ENCODE peak calls at places on chromosome 19, in seven cellular contexts. R is PC-9, W is GM23248, T is hepatocyte, K is OCI-LY7, D is MM.1S, V is PC-3. B is an unnamed sample. For H3K9me2, the result is how much of the 10 kb centered on the place peaks cover.

GRCh38 chr19:6590458-6591319 is at the start of gene CD70:
- DNase-seq in R (no peak), T (no peak), D (peak), K (peak), W (peak), V (no peak), B (peak)

GRCh38 chr19:8320564-8321066 is 560 bp downstream of the NDUFA7 start:
- DNase-seq in T (peak), R (no peak), V (no peak), W (peak), D (peak), K (peak), B (peak)

GRCh38 chr19:10517361-10517759 is at the start of gene S1PR5:
- DNase-seq in R (no peak), T (peak), D (no peak), W (peak), K (no peak), V (no peak), B (peak)

GRCh38 chr19:16295071-16295470 is 29.6 kb upstream of the KLF2 start:
- DNase-seq in D (no peak), K (no peak), R (no peak), V (no peak), T (peak), W (peak), B (no peak)

GRCh38 chr19:39432677-39433025 is 3.1 kb downstream of the RPS16 start:
- DNase-seq in W (no peak), D (no peak), T (no peak), R (no peak), K (no peak), V (no peak), B (no peak)

GRCh38 chr19:3533020-3533408 is 6.0 kb upstream of the TEKTIP1 start:
- DNase-seq in K (no peak), D (no peak), W (no peak), R (no peak), V (no peak), T (no peak), B (no peak)

GRCh38 chr19:33798701-33799111 is 2.0 kb downstream of the KCTD15 start:
- DNase-seq in T (no peak), R (no peak), K (no peak), D (no peak), W (no peak), V (no peak), B (no peak)

GRCh38 chr19:6711078-6711361 is 9.4 kb downstream of the C3 start:
- DNase-seq in D (no peak), V (no peak), K (no peak), T (no peak), W (no peak), R (no peak), B (no peak)

GRCh38 chr19:3748965-3749364 is 12.5 kb downstream of the APBA3 start:
- DNase-seq in V (no peak), T (no peak), D (no peak), R (no peak), W (no peak), K (no peak), B (no peak)

DNA sequence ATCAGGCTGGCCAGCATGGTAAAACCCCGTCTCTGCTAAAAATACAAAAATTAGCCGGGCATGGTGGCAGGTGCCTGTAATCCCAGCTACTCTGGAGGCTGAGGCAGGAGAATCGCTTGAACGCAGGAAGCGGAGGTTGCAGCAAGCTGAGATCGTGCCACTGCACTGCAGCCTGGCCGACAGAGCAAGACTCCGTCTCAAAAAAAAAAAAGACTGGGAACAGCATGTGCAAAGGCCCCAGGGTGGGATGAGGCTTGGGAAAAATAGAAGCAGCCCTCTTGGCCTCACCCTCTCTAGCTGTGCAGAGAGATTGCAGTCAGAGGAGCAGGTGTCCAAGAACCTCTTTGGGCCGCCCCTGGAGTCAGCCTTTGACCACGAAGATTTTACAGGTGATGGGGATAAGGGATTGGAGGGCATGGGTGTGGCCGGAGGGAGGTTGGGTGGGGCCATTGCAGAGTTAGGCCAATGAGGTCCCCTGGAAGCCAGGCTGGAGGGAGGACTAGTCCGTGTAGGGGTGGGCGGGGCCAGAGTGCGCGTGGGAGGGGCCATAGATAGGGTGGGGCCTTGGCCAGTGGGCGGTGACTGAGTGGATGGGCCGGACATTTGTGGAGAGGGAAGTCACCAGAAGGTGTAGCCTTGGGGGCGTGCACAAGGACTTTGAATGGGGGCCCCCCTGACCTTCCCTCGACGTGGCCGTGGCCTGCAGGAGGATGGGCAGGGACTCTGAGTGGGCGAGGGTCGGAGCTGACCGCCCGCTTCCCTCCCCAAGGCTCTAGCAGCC is 16.9 kb upstream of the B3GNT3 start:
- DNase-seq in V (peak), D (no peak), T (peak), W (peak), K (peak), R (peak), B (peak)
- H3K27ac ChIP-seq in V (peak), D (no peak), T (no peak), W (no peak), K (no peak), R (peak), B (no peak)

GRCh38 chr19:31408460-31409124 is 59.4 kb upstream of the TSHZ3 start:
- DNase-seq in V (peak), T (peak), R (no peak), D (no peak), W (peak), K (no peak), B (no peak)
- H3K9me2 ChIP-seq in V (under half), T (under half), R (under half), D (under half), W (under half), K (under half), B (under half)

DNA sequence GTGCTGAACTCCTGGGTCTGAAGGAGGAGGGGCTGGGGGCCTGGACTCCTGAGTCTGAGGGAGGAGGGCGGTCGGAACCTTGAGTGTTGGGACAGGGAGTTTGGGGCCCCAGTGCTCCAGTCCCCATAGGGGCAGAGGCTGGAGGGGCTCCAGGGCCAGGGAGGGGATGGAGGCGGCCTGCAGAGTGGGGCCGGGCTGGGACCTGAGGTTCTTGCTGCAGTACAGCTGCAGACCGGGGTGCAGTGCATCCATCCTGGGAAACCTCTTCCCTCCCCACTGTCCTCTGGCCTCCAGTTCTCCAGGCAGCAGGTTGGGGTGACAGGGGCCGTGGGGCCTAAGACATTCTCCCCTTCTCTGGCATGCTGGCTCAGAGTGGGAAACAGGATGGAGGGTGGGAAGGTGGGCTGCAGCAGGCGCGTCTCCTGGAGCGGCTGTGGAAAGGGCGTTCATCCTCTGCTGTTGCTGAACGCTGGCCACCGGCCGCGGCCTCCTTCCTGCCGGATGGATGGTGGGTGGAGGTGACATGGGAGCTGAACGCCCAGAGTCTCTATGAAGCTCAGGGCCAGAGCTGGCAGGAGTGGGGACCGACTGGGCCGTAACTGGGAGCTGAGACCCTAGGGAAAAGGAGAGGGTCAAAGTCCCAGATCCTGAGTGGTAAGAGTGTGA is 1.6 kb downstream of the BRSK1 start:
- DNase-seq in T (no peak), R (no peak), K (no peak), D (no peak), W (peak), V (no peak), B (no peak)
- H3K27ac ChIP-seq in T (peak), R (no peak), K (peak), D (no peak), W (no peak), V (no peak), B (no peak)

DNA sequence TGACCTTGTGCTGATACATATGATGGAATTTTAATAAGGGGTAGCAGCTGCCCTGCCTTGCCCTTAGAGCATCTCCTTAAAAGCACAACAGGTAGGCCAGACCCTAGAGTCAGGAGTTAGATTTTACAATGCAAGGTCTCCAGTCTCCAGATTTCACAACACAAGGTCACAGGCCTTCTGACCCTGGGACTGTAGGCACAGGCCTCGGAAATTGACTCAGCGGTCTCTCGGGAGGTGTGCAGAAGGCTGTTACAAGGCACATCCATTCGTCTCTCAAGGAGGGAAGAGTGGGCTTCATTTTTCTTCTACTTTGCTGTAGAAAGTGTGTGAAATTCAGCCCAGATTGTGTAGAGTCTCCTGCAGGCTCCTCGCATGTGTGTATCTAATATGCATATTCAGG is 24.7 kb downstream of the UQCRFS1 start:
- DNase-seq in T (no peak), R (no peak), V (no peak), W (no peak), K (no peak), D (no peak), B (no peak)
- H3K9me2 ChIP-seq in T (under half), R (under half), V (under half), W (under half), K (under half), D (under half), B (under half)

DNA sequence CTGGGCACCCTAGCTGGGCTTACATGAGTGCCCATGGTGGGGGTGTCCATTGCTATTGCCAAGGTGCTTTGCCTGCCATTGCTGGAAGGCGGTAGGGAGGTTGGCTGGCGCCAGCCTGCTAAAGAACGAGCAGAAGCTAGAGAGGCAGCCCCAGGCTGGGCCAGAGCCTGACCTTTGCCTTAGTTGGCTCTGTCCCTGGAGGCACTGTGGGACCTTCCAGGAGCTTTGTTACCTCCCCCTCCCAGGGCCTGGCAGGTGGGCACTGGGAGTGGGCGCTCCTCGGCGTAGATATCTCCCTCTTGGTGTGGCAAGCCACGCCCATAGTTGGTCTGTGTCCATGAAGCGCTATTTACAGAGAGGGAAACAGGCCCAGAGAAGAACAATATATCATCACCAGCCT is 2.3 kb upstream of the SLC25A42 start:
- DNase-seq in T (no peak), K (no peak), V (no peak), R (no peak), W (no peak), D (no peak), B (no peak)
- H3K27ac ChIP-seq in T (no peak), K (no peak), V (no peak), R (no peak), W (no peak), D (no peak), B (no peak)

DNA sequence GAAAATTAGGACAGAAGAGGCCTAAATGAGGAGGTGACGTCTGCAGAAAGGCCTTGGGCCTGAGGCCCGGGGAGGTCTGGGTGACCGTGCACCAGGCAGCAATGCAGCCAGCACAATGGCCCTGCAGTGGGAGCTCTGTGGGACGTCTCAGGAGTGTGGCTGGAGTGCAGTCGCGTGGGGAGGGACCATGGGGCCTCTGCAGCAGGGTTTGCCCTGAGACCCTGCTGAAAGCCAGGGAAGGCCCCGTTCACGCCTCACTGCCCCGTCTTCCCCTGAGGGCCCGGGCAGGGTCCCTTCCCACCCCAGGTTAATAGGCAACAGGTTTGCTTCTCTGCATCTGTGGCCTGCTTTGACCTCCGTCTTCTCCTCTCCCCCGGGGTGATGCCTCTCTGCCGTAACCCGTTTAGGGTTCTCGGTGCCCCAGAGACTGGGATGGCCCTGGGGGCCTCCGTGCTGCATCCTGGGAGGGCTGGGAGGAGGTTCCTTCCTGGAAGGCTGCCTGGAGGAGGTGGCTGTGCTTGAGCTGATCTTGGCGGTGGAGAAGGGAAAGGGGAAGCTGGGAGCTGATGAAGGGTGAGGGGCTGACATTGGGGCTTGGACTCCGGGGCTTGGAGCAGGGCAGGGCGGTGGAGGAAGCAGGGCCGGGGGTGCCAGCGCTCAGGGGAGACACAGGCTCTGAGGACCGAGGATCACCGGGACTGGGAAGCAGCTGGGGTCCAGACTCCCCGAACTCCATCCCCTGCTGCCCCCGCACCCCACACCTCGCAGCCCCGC is 9.7 kb downstream of the PALM start:
- DNase-seq in W (no peak), R (no peak), T (no peak), K (no peak), D (no peak), V (no peak), B (no peak)
- H3K9me2 ChIP-seq in W (under half), R (under half), T (under half), K (under half), D (under half), V (under half), B (under half)

GRCh38 chr19:47600246-47601179 is 8.4 kb upstream of the BICRA start:
- DNase-seq in T (peak), V (peak), D (peak), R (peak), W (peak), K (peak), B (peak)
- H3K27ac ChIP-seq in T (peak), V (peak), D (peak), R (peak), W (peak), K (peak), B (peak)